ENCODE peak calls at places on chromosomes 2 and 18, in ten cellular contexts. G is adipocyte, U is heart right ventricle, C is neural progenitor cell, T is iPS DF 6.9, K is fibroblast of lung, H is upper lobe of right lung, E is keratinocyte, Z is psoas muscle, D is left ventricle myocardium inferior. F is an unnamed sample. For H3K4me1, the result is how much of the 10 kb centered on the place peaks cover.

GRCh38 chr18:48754993-48755473 is 195.7 kb downstream of the SMAD7 start:
- DNase-seq in G (no peak), U (no peak), C (no peak), T (no peak), K (no peak), H (no peak), E (no peak), Z (no peak), D (no peak), F (no peak)

GRCh38 chr2:1564506-1564905 is 151.2 kb downstream of the TPO start:
- DNase-seq in G (no peak), U (peak), C (no peak), T (no peak), K (no peak), H (no peak), E (no peak), Z (no peak), D (peak), F (no peak)

GRCh38 chr18:68104036-68104435 is 587.5 kb upstream of the DSEL start:
- DNase-seq in G (no peak), U (no peak), C (no peak), T (no peak), K (no peak), H (no peak), E (no peak), Z (no peak), D (no peak), F (no peak)

GRCh38 chr18:2050702-2051201 is 520.6 kb downstream of the METTL4 start:
- DNase-seq in G (no peak), U (no peak), C (no peak), T (no peak), K (no peak), H (no peak), E (peak), Z (no peak), D (no peak), F (no peak)

GRCh38 chr2:2689313-2689712 is 358.2 kb upstream of the MYT1L start:
- DNase-seq in G (no peak), U (no peak), C (peak), T (no peak), K (no peak), H (peak), E (no peak), Z (no peak), D (no peak), F (no peak)

GRCh38 chr2:134917958-134918517 is 584 bp upstream of the CCNT2 start:
- DNase-seq in G (no peak), U (no peak), C (no peak), T (peak), K (no peak), H (no peak), E (peak), Z (peak), D (no peak), F (no peak)

GRCh38 chr18:11808001-11808855 is 43.0 kb upstream of the CHMP1B start:
- DNase-seq in G (no peak), U (no peak), C (peak), T (no peak), K (peak), H (no peak), E (peak), Z (no peak), D (no peak), F (no peak)

GRCh38 chr2:240561325-240561971 is 1.3 kb downstream of the DUSP28 start:
- DNase-seq in G (peak), U (no peak), C (no peak), T (no peak), K (peak), H (no peak), E (no peak), Z (no peak), D (no peak), F (no peak)

GRCh38 chr18:48488388-48488850 is 50.4 kb upstream of the CTIF start:
- DNase-seq in G (peak), U (peak), C (no peak), T (no peak), K (peak), H (peak), E (peak), Z (peak), D (peak), F (peak)

GRCh38 chr18:8478166-8478967 is 130.9 kb upstream of the RAB12 start:
- DNase-seq in G (peak), U (peak), C (peak), T (peak), K (peak), H (peak), E (no peak), Z (peak), D (peak), F (peak)

GRCh38 chr18:31274915-31275314 is 43.0 kb upstream of the DSG1 start:
- DNase-seq in G (no peak), U (peak), C (no peak), T (no peak), K (peak), H (peak), E (peak), Z (peak), D (peak), F (no peak)

GRCh38 chr2:28407976-28408690 is 15.5 kb downstream of the FOSL2 start:
- DNase-seq in G (no peak), U (no peak), C (no peak), T (no peak), K (no peak), H (peak), E (no peak), Z (no peak), D (no peak), F (no peak)

GRCh38 chr2:197996583-197996982 is 192.2 kb downstream of the PLCL1 start:
- DNase-seq in G (no peak), U (no peak), C (no peak), T (no peak), K (no peak), H (no peak), E (no peak), Z (no peak), D (no peak), F (no peak)

GRCh38 chr2:65416945-65417344 is 15.5 kb downstream of the SPRED2 start:
- DNase-seq in G (no peak), U (no peak), C (no peak), T (no peak), K (no peak), H (no peak), E (no peak), Z (no peak), D (no peak), F (no peak)

GRCh38 chr2:33788044-33788443 is 188.9 kb upstream of the FAM98A start:
- DNase-seq in G (peak), U (no peak), C (no peak), T (no peak), K (no peak), H (no peak), E (no peak), Z (no peak), D (no peak), F (no peak)

GRCh38 chr2:160516547-160517365 is 23.1 kb upstream of the RBMS1 start:
- DNase-seq in G (peak), U (no peak), C (no peak), T (no peak), K (peak), H (no peak), E (no peak), Z (no peak), D (no peak), F (peak)

GRCh38 chr18:13136056-13136688 is 82.4 kb upstream of the LDLRAD4 start:
- DNase-seq in G (no peak), U (no peak), C (peak), T (no peak), K (no peak), H (no peak), E (no peak), Z (no peak), D (no peak), F (no peak)

GRCh38 chr18:49625021-49625691 is 63.3 kb downstream of the LIPG start:
- DNase-seq in G (no peak), U (no peak), C (no peak), T (no peak), K (peak), H (no peak), E (no peak), Z (no peak), D (no peak), F (no peak)

GRCh38 chr2:145740302-145740701 is 1220.4 kb upstream of the ZEB2 start:
- DNase-seq in G (no peak), U (no peak), C (no peak), T (no peak), K (no peak), H (no peak), E (no peak), Z (no peak), D (no peak), F (no peak)

GRCh38 chr2:126383800-126384199 is 272.2 kb upstream of the GYPC start:
- DNase-seq in G (no peak), U (no peak), C (no peak), T (no peak), K (no peak), H (no peak), E (no peak), Z (no peak), D (no peak), F (no peak)

GRCh38 chr2:144162652-144163051 is 357.3 kb downstream of the ZEB2 start:
- DNase-seq in G (no peak), U (no peak), C (peak), T (peak), K (no peak), H (no peak), E (no peak), Z (no peak), D (no peak), F (no peak)

GRCh38 chr2:218291934-218292699 is at the start of gene TMBIM1:
- DNase-seq in G (peak), U (peak), C (peak), T (no peak), K (peak), H (peak), E (no peak), Z (peak), D (peak), F (peak)

GRCh38 chr2:135190799-135191198 is 138.7 kb downstream of the RAB3GAP1 start:
- DNase-seq in G (no peak), U (no peak), C (no peak), T (no peak), K (no peak), H (no peak), E (no peak), Z (no peak), D (no peak), F (no peak)

GRCh38 chr2:149036507-149037293 is 1.8 kb upstream of the LYPD6B start:
- DNase-seq in G (no peak), U (no peak), C (no peak), T (no peak), K (no peak), H (no peak), E (no peak), Z (no peak), D (no peak), F (no peak)

GRCh38 chr2:182862003-182862402 is 4.4 kb downstream of the FRZB start:
- DNase-seq in G (no peak), U (no peak), C (no peak), T (no peak), K (no peak), H (no peak), E (no peak), Z (no peak), D (no peak), F (peak)

GRCh38 chr2:14827226-14828023 is 194.9 kb downstream of the LRATD1 start:
- DNase-seq in G (no peak), U (no peak), C (no peak), T (no peak), K (no peak), H (no peak), E (no peak), Z (no peak), D (no peak), F (no peak)

GRCh38 chr2:229633546-229633945 is 80.8 kb downstream of the DNER start:
- DNase-seq in G (no peak), U (no peak), C (no peak), T (no peak), K (no peak), H (no peak), E (no peak), Z (no peak), D (no peak), F (no peak)

GRCh38 chr2:65367517-65367916 is 64.9 kb downstream of the SPRED2 start:
- DNase-seq in G (peak), U (no peak), C (no peak), T (no peak), K (peak), H (no peak), E (peak), Z (no peak), D (no peak), F (peak)

GRCh38 chr2:222336931-222337330 is 38.1 kb upstream of the PAX3 start:
- DNase-seq in G (no peak), U (no peak), C (no peak), T (no peak), K (no peak), H (no peak), E (no peak), Z (no peak), D (no peak), F (no peak)

DNA sequence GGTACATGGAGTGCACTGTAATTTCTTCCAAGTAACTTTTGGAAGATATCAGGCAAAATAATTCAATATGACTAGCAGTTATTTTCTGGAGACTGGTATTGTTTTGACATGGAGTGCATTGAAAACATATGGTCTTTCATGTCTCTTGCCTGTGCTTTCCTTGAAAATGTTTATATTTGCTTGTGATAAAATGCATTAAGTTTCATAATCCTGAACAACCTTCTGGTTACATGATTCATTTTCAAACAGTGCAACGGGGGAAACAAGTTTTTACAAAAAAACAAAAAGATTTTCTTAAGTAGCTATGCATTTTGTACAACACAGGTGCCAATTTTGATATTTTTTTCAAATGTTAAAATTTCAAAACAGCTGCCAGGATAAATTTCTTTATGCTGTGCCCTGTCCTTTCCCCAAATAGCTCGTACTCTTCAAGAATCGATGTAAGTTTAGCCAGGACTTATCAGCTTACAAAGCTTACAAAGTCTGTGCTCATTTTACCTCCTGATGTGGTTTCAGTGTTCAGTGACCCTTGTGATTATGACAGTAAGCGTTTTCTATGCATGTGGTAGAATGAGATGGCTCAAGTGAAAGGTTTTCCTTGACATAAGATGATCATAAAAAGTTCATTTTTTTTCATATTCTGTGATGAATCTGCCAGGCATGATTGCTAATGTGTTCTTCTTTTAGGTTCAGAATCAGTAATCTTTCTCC is 194.6 kb downstream of the UBE2E3 start:
- DNase-seq in G (peak), U (no peak), C (no peak), T (no peak), K (peak), H (no peak), E (no peak), Z (no peak), D (no peak), F (no peak)
- H3K4me3 ChIP-seq in G (no peak), U (no peak), C (no peak), T (no peak), K (no peak), H (no peak), E (no peak), Z (no peak), D (no peak), F (no peak)

DNA sequence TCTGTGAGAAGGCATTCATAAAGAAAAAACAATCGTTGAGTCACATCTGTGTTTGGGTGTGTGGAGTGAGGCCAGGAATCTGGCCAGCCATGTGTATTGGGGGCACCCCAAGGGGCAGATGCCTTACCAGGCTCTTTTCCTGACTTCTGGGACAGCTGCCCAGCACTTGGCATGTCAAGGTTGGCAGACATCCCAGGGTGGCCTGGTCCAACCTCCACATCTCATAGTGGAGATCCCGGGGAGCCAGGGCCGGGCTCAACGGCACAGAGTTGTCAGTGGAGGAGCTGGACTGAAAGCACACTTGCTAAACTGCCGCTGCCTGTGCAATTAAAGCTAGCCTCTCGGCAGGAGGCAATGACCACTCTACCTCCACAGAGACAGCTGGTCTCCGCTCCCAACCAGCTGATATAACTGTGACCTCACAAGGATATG is 75.3 kb upstream of the MGAT4A start:
- DNase-seq in G (peak), U (peak), C (no peak), T (no peak), K (peak), H (peak), E (no peak), Z (peak), D (peak), F (no peak)
- H3K4me1 ChIP-seq in G (under half), U (under half), C (under half), T (under half), K (under half), H (under half), E (under half), Z (under half), D (under half), F (under half)

DNA sequence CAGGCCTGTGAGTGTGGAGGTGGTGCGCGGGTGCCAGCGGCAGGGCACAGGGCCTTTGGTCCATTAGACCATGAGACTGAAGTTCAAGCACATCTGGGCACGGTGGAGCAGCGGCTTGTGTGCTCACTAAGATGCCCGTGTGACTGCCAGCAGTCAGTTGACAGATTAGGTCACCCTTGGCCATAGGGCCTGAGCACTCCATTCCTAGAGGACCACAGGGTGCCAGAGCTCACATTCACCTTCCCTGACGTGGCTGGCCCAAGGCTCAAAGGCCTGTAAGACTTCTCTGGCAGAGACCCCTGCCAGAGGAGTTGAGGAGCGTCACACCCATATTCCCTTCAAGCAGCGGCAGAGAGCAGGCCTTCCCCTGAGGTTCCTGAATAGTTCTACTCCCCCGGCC is 650 bp downstream of the LHCGR start:
- DNase-seq in G (no peak), U (no peak), C (no peak), T (no peak), K (no peak), H (no peak), E (no peak), Z (peak), D (peak), F (no peak)
- H3K4me3 ChIP-seq in G (peak), U (peak), C (peak), T (no peak), K (no peak), H (no peak), E (no peak), Z (no peak), D (peak), F (no peak)

DNA sequence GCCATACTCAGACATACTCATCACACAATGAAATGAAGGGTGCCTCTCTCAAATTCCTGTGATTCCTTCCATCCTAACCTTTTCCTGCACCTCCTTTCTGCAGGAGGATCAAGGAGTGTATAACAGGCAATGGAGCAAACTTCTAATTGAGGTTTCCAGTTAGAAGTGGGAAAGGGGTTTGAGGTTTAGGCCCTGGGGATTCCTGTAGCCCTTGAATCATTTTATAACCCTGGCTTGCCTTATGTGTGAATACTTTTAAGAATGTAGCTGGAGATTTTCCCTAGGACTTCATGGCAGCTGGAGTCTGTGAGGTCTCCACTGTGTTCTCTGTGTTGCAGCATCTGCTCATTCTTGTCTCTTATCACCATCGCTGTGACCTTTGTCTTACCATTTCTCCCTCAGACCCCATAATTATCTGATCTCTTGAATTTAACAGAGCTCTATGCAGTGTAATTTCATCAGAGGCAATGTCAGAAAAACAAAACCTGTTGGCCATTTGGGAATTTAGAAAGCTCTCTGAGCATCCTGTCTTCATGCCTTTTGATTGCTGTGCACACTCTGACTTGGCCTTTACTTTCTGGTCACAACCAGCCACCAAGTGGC is 370.1 kb upstream of the SLC14A2 start:
- DNase-seq in G (no peak), U (no peak), C (no peak), T (no peak), K (no peak), H (no peak), E (no peak), Z (no peak), D (no peak), F (no peak)
- H3K4me1 ChIP-seq in G (under half), U (under half), C (under half), T (under half), K (under half), H (under half), E (under half), Z (under half), D (under half), F (under half)

GRCh38 chr2:216055661-216056060 is 25.9 kb downstream of the PECR start:
- DNase-seq in G (no peak), U (no peak), C (no peak), T (no peak), K (no peak), H (no peak), E (no peak), Z (no peak), D (no peak), F (no peak)

GRCh38 chr2:216049452-216049851 is 32.2 kb downstream of the PECR start:
- DNase-seq in G (no peak), U (no peak), C (no peak), T (no peak), K (no peak), H (no peak), E (no peak), Z (no peak), D (no peak), F (no peak)

GRCh38 chr2:216052420-216052819 is 29.2 kb downstream of the PECR start:
- DNase-seq in G (no peak), U (no peak), C (no peak), T (no peak), K (no peak), H (no peak), E (no peak), Z (no peak), D (no peak), F (no peak)

GRCh38 chr2:216047417-216047816 is 34.1 kb upstream of the MREG start:
- DNase-seq in G (peak), U (no peak), C (no peak), T (no peak), K (no peak), H (no peak), E (no peak), Z (no peak), D (no peak), F (no peak)

DNA sequence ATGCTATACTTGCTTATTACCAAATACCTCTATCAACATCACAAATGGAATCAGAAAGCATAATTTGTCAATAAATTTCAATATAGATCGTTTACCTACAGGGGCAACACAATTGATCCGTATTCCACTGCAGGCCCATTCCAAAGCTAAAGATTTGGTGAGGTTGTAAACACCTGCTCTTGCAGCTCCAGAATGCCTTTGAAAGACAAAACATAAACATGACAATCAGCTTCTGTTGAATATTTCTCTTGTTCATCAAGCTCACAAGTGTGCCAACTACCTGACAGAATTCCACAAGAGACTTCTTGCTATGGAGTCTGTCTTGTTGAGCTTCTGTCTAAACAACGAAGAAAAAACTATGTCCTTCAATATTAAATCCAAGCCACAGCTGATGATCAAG is 30.3 kb downstream of the PECR start:
- DNase-seq in G (no peak), U (no peak), C (no peak), T (no peak), K (no peak), H (no peak), E (no peak), Z (no peak), D (no peak), F (no peak)
- H3K4me3 ChIP-seq in G (no peak), U (no peak), C (no peak), T (no peak), K (no peak), H (no peak), E (no peak), Z (no peak), D (no peak), F (no peak)